ENCODE peak calls at places on chromosome 2, in six cellular contexts. B is HepG2, H is IMR-90, T is MM.1S, W is PC-3, S is fibroblast of lung. U is an unnamed sample. For H3K36me3, the result is how much of the 10 kb centered on the place peaks cover.

GRCh38 chr2:10912076-10912731 is 470 bp downstream of the KCNF1 start:
- DNase-seq in S (no peak), W (no peak), B (no peak), H (no peak), T (no peak), U (no peak)

GRCh38 chr2:28300489-28300888 is 92.2 kb upstream of the FOSL2 start:
- DNase-seq in W (no peak), T (no peak), S (peak), B (no peak), H (peak), U (peak)

GRCh38 chr2:68721482-68722071 is 13.0 kb upstream of the ARHGAP25 start:
- DNase-seq in T (peak), W (peak), H (no peak), B (no peak), S (no peak), U (peak)

GRCh38 chr2:1266311-1266710 is 147.0 kb upstream of the TPO start:
- DNase-seq in W (no peak), S (no peak), B (no peak), T (no peak), H (no peak), U (no peak)

GRCh38 chr2:25078171-25079049 is 36.5 kb downstream of the EFR3B start:
- DNase-seq in T (no peak), S (peak), W (peak), B (peak), H (peak), U (peak)

GRCh38 chr2:201974651-201975050 is 59.0 kb upstream of the FZD7 start:
- DNase-seq in S (no peak), H (no peak), W (no peak), B (no peak), T (no peak), U (no peak)

GRCh38 chr2:212295571-212295970 is 243.0 kb downstream of the ERBB4 start:
- DNase-seq in H (no peak), B (no peak), S (no peak), W (no peak), T (no peak), U (no peak)

GRCh38 chr2:39370101-39370500 is 67.0 kb downstream of the MAP4K3 start:
- DNase-seq in H (peak), W (peak), T (no peak), S (peak), B (no peak), U (peak)

GRCh38 chr2:113965644-113966043 is 75.8 kb downstream of the ACTR3 start:
- DNase-seq in T (peak), S (peak), B (peak), W (peak), H (peak), U (peak)

GRCh38 chr2:150167711-150168110 is 319.8 kb downstream of the RND3 start:
- DNase-seq in S (peak), T (no peak), H (peak), B (no peak), W (peak), U (peak)

GRCh38 chr2:150168596-150168995 is 318.9 kb downstream of the RND3 start:
- DNase-seq in W (peak), B (no peak), S (peak), H (peak), T (no peak), U (no peak)

GRCh38 chr2:150169230-150169629 is 318.2 kb downstream of the RND3 start:
- DNase-seq in S (peak), B (no peak), T (no peak), W (peak), H (peak), U (peak)

GRCh38 chr2:150165479-150165878 is 322.0 kb downstream of the RND3 start:
- DNase-seq in T (no peak), B (no peak), H (no peak), S (peak), W (no peak), U (peak)

DNA sequence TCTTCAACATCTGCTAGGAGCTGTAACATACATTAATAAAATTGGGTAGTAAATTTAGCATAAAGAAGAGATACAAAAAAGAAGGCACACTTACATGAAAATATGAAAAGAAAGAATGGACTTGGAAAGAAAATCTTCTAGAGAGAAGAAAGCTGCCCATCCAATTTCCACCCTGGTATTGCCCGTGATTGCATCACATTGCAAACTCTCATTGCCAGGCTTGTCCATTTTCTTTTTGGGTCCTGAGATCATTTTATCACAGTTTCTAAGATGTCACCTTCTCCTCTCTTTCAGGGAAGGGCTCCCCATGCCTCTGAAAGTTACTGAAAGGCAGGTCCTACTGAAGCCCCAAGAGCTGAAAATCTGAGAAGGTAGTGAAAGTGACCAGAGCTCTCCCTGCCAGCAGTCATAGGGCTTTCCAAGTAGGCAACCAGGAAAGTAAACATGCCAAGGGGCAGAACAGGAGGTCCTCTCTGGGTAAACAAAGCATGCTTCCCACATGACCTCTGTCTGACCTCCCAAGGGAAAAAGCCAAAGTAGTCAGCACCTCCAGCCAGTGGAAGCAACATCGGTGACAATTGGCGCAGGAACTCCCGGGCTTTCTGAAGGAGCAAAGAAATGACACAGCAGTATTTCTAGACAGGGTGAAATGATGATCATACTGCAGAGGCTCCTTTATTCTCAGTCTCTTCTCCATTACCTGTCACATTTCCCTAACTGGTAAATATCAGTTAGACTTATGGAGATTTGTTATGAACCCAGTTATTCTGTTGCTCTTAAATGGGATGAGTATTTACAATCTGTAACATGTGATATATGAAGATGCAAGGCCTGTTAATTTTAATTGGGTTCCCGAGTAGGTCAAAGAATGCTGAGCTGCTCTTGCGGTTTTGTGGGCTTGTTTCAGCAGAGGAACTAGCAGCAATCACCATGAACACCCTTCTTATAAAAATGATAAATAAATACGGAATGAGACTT is 321.2 kb downstream of the RND3 start:
- DNase-seq in T (no peak), W (peak), H (no peak), B (peak), S (peak), U (peak)
- H3K9ac ChIP-seq in T (no peak), W (peak), H (no peak), B (no peak), S (no peak), U (peak)

GRCh38 chr2:207121784-207122183 is 44.0 kb downstream of the KLF7 start:
- DNase-seq in W (peak), S (peak), B (no peak), H (peak), T (no peak), U (peak)
- H3K4me2 ChIP-seq in W (peak), S (no peak), B (no peak), H (peak), T (no peak), U (peak)

GRCh38 chr2:12720752-12721151 is 4.0 kb downstream of the TRIB2 start:
- DNase-seq in S (peak), W (no peak), B (no peak), T (no peak), H (no peak), U (no peak)

GRCh38 chr2:12720181-12720580 is 3.4 kb downstream of the TRIB2 start:
- DNase-seq in W (no peak), B (no peak), T (no peak), S (peak), H (peak), U (no peak)

GRCh38 chr2:12721571-12722444 is 5.1 kb downstream of the TRIB2 start:
- DNase-seq in W (no peak), T (no peak), S (peak), H (peak), B (no peak), U (peak)

GRCh38 chr2:12723741-12724463 is 7.2 kb downstream of the TRIB2 start:
- DNase-seq in W (peak), S (peak), H (no peak), B (no peak), T (no peak), U (peak)

DNA sequence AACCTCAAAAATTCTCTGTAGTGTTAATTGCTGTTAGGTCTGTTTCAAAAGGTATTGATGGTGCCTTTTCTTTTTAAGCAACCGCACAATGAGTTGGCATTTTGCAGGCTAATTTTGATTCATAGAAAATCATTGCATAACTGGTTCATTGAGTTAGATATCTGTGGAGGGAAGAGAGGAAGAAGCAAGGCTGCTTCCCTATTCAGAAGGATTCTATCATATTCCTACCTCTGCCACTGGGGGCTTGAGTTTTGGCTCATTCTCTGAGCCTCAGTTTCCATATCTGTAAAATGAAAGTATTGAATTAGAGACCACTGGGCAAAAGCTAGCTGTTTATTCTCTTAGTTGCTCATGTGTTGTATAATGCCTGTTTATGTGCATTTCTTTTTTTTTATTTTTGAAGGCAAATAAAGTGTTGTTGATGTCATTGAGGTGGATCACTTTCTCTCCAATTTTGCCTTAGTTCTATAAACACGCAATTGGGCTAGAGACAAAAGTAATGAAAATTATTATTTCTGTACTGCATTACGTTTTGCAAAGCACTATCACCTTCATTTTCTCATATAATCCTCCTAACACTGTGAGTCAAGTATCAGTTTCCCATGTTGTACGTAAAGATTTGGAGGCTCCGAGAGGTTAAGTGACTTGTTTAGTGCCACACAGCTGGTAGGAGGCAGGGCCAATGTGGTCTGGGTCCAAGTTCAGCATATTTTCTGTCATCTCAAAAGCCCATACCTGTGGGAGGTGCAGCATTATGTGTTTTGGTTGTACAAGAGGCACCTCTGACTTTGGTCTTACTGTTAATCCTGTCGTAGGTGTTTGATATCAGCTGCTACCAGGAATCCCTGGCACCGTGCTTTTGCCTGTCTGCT is 5.9 kb downstream of the TRIB2 start:
- DNase-seq in T (no peak), W (no peak), B (no peak), S (no peak), H (no peak), U (no peak)
- H3K36me3 ChIP-seq in T (under half), W (under half), B (under half), S (under half), H (under half), U (under half)

GRCh38 chr2:119692310-119692709 is 13.3 kb downstream of the TMEM177 start:
- DNase-seq in H (no peak), W (no peak), T (no peak), B (no peak), S (no peak), U (no peak)
- H3K9ac ChIP-seq in H (no peak), W (no peak), T (no peak), B (no peak), S (no peak), U (no peak)

GRCh38 chr2:183868153-183868552 is 730.2 kb upstream of the ZNF804A start:
- DNase-seq in S (peak), W (peak), B (no peak), T (no peak), H (no peak), U (no peak)
- H3K4me2 ChIP-seq in S (no peak), W (peak), B (no peak), T (no peak), H (no peak), U (peak)

DNA sequence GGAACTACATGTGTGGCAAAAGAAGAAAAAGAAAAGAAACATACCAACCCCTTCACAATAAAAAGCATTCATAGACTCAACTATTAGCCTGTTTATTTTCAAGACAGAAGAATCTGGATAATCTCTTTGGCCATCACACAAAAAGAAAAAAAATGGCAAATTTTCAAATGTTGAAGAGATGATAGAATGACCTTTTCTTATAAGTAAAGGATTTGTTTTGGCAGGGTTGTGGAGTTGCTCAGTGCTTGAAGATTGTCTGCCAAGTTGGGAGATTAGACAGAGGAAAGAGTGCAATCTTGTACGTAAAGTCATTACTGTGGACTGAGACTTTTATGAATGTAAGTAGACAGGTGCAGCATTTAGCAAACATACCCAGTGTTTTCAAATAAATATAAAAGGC is 18.5 kb upstream of the FAM171B start:
- DNase-seq in B (no peak), W (no peak), T (no peak), H (peak), S (peak), U (peak)
- H3K36me3 ChIP-seq in B (half or more), W (under half), T (under half), H (under half), S (under half), U (half or more)

DNA sequence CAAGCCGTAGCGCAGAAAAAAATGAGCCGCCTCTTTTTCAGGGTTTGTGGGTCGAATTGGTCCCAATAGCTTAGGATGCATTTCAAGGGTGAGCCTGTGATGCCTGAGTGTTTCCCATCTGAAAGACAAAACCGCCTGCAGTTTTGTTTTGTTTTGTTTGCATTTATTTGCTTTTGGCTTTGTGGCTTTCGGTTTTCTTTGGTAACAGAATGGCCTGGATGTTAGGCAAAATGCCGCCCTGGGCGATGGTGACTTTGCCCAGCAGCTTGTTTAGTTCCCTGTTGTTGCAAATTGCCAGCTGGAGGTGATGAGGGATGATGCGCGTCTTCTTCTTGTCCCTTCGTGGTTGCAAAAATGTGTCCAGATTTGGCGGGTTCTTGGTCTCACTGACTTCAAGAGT is 109.4 kb downstream of the LTBP1 start:
- DNase-seq in H (no peak), S (no peak), W (no peak), B (no peak), T (no peak), U (no peak)
- H3K9ac ChIP-seq in H (no peak), S (no peak), W (no peak), B (no peak), T (no peak), U (no peak)

DNA sequence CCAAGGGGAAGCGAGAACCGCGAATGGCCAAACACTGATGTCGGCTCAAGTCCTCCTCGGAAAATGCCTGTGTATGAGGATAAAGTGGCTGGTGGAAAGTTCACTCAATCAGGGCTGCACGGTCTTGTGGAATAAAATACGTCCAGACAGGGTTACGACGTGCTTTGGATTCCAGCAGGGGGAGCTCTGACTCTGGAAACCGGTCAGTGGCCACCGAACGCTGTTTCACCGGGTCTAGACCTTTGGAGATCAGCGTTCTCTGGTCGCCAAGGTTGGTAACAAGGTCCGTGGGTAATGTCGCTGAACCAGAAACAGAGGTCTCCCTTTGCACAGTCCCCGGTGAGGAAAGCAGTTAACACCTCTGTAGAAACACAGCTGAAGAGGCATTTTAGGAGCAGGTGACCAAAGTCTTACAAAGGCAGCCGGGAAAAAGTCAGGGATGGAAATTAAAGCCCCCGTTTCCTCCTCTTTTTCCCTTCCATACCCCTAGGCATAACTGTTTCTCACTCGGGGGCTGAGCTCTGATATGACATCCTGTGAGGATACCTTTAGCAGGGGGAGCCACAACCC is 47.8 kb downstream of the CDCA7 start:
- DNase-seq in B (peak), W (peak), T (peak), S (peak), H (peak), U (peak)
- H3K4me2 ChIP-seq in B (peak), W (peak), T (peak), S (peak), H (peak), U (peak)

U was measured in astrocyte.